ENCODE peak calls at places on chromosome 5, in four cellular contexts. V is activated gamma-delta T cell treated with Interleukin-2 at 50 U/mL for 16 hours, T is fibroblast of pulmonary artery, N is small intestine. G is an unnamed sample.

GRCh38 chr5:61295365-61295764 is 36.7 kb upstream of the ZSWIM6 start:
- DNase-seq in V (no peak), T (no peak), N (no peak), G (no peak)

GRCh38 chr5:14595189-14595588 is 13.6 kb downstream of the OTULINL start:
- DNase-seq in V (peak), T (no peak), N (peak), G (peak)

GRCh38 chr5:123518111-123518510 is 6.1 kb downstream of the CSNK1G3 start:
- DNase-seq in V (no peak), T (no peak), N (peak), G (no peak)

GRCh38 chr5:3197699-3198098 is 397.9 kb upstream of the IRX1 start:
- DNase-seq in V (no peak), T (no peak), N (no peak), G (no peak)

GRCh38 chr5:135135530-135136201 is 101.6 kb upstream of the PITX1 start:
- DNase-seq in V (no peak), T (peak), N (peak), G (no peak)

GRCh38 chr5:10533218-10533617 is 30.7 kb upstream of the ANKRD33B start:
- DNase-seq in V (no peak), T (no peak), N (no peak), G (no peak)

GRCh38 chr5:27328480-27328879 is 290.1 kb upstream of the CDH9 start:
- DNase-seq in V (no peak), T (peak), N (no peak), G (no peak)

GRCh38 chr5:132657676-132658382 is at the start of gene IL13:
- DNase-seq in V (no peak), T (no peak), N (no peak), G (no peak)

GRCh38 chr5:56516936-56517521 is 283.9 kb upstream of the ANKRD55 start:
- DNase-seq in V (no peak), T (peak), N (peak), G (peak)

GRCh38 chr5:149470942-149471341 is 80.3 kb downstream of the CSNK1A1 start:
- DNase-seq in V (no peak), T (no peak), N (no peak), G (no peak)

GRCh38 chr5:142492781-142493281 is 168.0 kb upstream of the SPRY4 start:
- DNase-seq in V (no peak), T (peak), N (no peak), G (no peak)

GRCh38 chr5:36790847-36791246 is 85.7 kb upstream of the NIPBL start:
- DNase-seq in V (no peak), T (no peak), N (no peak), G (no peak)

GRCh38 chr5:135488727-135489465 is 36.7 kb upstream of the TIFAB start:
- DNase-seq in V (no peak), T (peak), N (no peak), G (no peak)

GRCh38 chr5:84032404-84032803 is 311.7 kb upstream of the HAPLN1 start:
- DNase-seq in V (no peak), T (peak), N (no peak), G (no peak)

GRCh38 chr5:90386099-90386710 is 23.4 kb downstream of the CETN3 start:
- DNase-seq in V (no peak), T (peak), N (peak), G (peak)

GRCh38 chr5:132001647-132002561 is 9.6 kb downstream of the ACSL6 start:
- DNase-seq in V (no peak), T (peak), N (no peak), G (no peak)

GRCh38 chr5:131225282-131225974 is 38.4 kb upstream of the CDC42SE2 start:
- DNase-seq in V (no peak), T (no peak), N (peak), G (no peak)

GRCh38 chr5:923473-923873 is 30.8 kb downstream of the TRIP13 start:
- DNase-seq in V (peak), T (peak), N (peak), G (peak)

GRCh38 chr5:14105717-14106435 is 37.3 kb upstream of the TRIO start:
- DNase-seq in V (no peak), T (peak), N (no peak), G (no peak)

GRCh38 chr5:78563621-78564020 is 85.0 kb downstream of the LHFPL2 start:
- DNase-seq in V (no peak), T (no peak), N (no peak), G (no peak)

GRCh38 chr5:129971684-129972083 is 67.4 kb downstream of the CHSY3 start:
- DNase-seq in V (no peak), T (no peak), N (no peak), G (no peak)

GRCh38 chr5:81506900-81507588 is 113.1 kb upstream of the ACOT12 start:
- DNase-seq in V (peak), T (peak), N (peak), G (peak)

GRCh38 chr5:68460147-68460760 is 244.7 kb downstream of the PIK3R1 start:
- DNase-seq in V (peak), T (peak), N (peak), G (peak)

GRCh38 chr5:38780950-38781349 is 64.9 kb upstream of the OSMR start:
- DNase-seq in V (no peak), T (peak), N (peak), G (no peak)

GRCh38 chr5:170809551-170809950 is 26.0 kb downstream of the GABRP start:
- DNase-seq in V (no peak), T (peak), N (peak), G (no peak)

GRCh38 chr5:116374434-116374852 is 200.2 kb downstream of the SEMA6A start:
- DNase-seq in V (no peak), T (no peak), N (no peak), G (peak)

GRCh38 chr5:40017918-40018317 is 593.1 kb upstream of the DAB2 start:
- DNase-seq in V (no peak), T (no peak), N (no peak), G (no peak)